ENCODE peak calls at places on chromosome 1, in five cellular contexts. X, T, F, Q and L are unnamed samples.

GRCh38 chr1:24720152-24720551 is 25.1 kb upstream of the CLIC4 start:
- DNase-seq in X (no peak), T (no peak), F (no peak), Q (no peak), L (no peak)

GRCh38 chr1:236142358-236143103 is at the start of gene GPR137B:
- DNase-seq in X (no peak), T (peak; percentile 63), F (no peak), Q (peak; percentile 69), L (peak; percentile 56)

GRCh38 chr1:223704921-223705878 is 7.1 kb upstream of the CAPN2 start:
- DNase-seq in X (no peak), T (no peak), F (peak; percentile 5), Q (no peak), L (no peak)

GRCh38 chr1:23369335-23370013 is at the start of gene ZNF436:
- DNase-seq in X (peak; percentile 84), T (peak; percentile 29), F (peak; percentile 62), Q (peak; percentile 47), L (peak; percentile 47)

GRCh38 chr1:36436820-36437219 is 13.4 kb downstream of the OSCP1 start:
- DNase-seq in X (no peak), T (no peak), F (no peak), Q (no peak), L (no peak)

GRCh38 chr1:165161130-165161529 is 195.4 kb downstream of the LMX1A start:
- DNase-seq in X (no peak), T (no peak), F (no peak), Q (no peak), L (no peak)

GRCh38 chr1:22900451-22900850 is 72.2 kb downstream of the LACTBL1 start:
- DNase-seq in X (no peak), T (no peak), F (no peak), Q (no peak), L (no peak)

GRCh38 chr1:98766241-98766640 is 104.7 kb downstream of the SNX7 start:
- DNase-seq in X (no peak), T (no peak), F (no peak), Q (no peak), L (no peak)

GRCh38 chr1:237197470-237198425 is 155.8 kb downstream of the RYR2 start:
- DNase-seq in X (no peak), T (no peak), F (no peak), Q (no peak), L (no peak)